ENCODE peak calls at places on chromosome 1, in five cellular contexts. B is HS-5, O is NCI-H2171, T is NCI-H1105, G is HT-29. U is an unnamed sample.

GRCh38 chr1:23611601-23612327 is 52.5 kb upstream of the ID3 start:
- DNase-seq in B (no peak), O (peak; percentile 56), T (no peak), G (no peak), U (no peak)

GRCh38 chr1:166062695-166063094 is 104.1 kb downstream of the FAM78B start:
- DNase-seq in B (no peak), O (peak; percentile 71), T (no peak), G (no peak), U (no peak)

GRCh38 chr1:68010094-68010493 is 40.3 kb downstream of the DIRAS3 start:
- DNase-seq in B (no peak), O (peak; percentile 8), T (peak; percentile 33), G (peak; percentile 32), U (no peak)

GRCh38 chr1:162381383-162381782 is at the start of gene C1orf226:
- DNase-seq in B (no peak), O (no peak), T (no peak), G (peak; percentile 94), U (no peak)

GRCh38 chr1:234072793-234073192 is 168.3 kb downstream of the SLC35F3 start:
- DNase-seq in B (no peak), O (no peak), T (no peak), G (no peak), U (no peak)

GRCh38 chr1:2259668-2260392 is 31.7 kb downstream of the SKI start:
- DNase-seq in B (no peak), O (no peak), T (no peak), G (no peak), U (no peak)

GRCh38 chr1:164683235-164683634 is 124.3 kb downstream of the PBX1 start:
- DNase-seq in B (no peak), O (no peak), T (no peak), G (peak; percentile 70), U (no peak)

GRCh38 chr1:93573940-93574469 is 107.6 kb downstream of the BCAR3 start:
- DNase-seq in B (no peak), O (no peak), T (no peak), G (no peak), U (no peak)

GRCh38 chr1:71086331-71086730 is 5.5 kb upstream of the ZRANB2 start:
- DNase-seq in B (peak; percentile 47), O (no peak), T (no peak), G (no peak), U (no peak)

GRCh38 chr1:39395357-39395831 is 96.0 kb upstream of the BMP8A start:
- DNase-seq in B (no peak), O (no peak), T (no peak), G (peak; percentile 86), U (no peak)

GRCh38 chr1:26949926-26950319 is 10.3 kb downstream of the KDF1 start:
- DNase-seq in B (no peak), O (no peak), T (no peak), G (no peak), U (no peak)

GRCh38 chr1:91282695-91283420 is 121.8 kb downstream of the HFM1 start:
- DNase-seq in B (peak; percentile 36), O (peak; percentile 17), T (peak; percentile 67), G (peak; percentile 78), U (no peak)

GRCh38 chr1:107057197-107058133 is 991 bp downstream of the PRMT6 start:
- DNase-seq in B (peak; percentile 19), O (peak; percentile 67), T (peak; percentile 78), G (peak; percentile 59), U (peak; percentile 27)

GRCh38 chr1:118862755-118863154 is 125.4 kb downstream of the TBX15 start:
- DNase-seq in B (no peak), O (no peak), T (no peak), G (peak; percentile 5), U (no peak)

GRCh38 chr1:53279556-53280160 is 41.3 kb upstream of the MAGOH start:
- DNase-seq in B (no peak), O (no peak), T (no peak), G (no peak), U (no peak)

GRCh38 chr1:81708239-81708638 is 92.5 kb upstream of the ADGRL2 start:
- DNase-seq in B (no peak), O (no peak), T (no peak), G (no peak), U (no peak)

GRCh38 chr1:205543351-205544305 is 39.2 kb downstream of the CDK18 start:
- DNase-seq in B (peak; percentile 54), O (no peak), T (peak; percentile 48), G (peak; percentile 80), U (no peak)

GRCh38 chr1:64515427-64515826 is 45.5 kb downstream of the CACHD1 start:
- DNase-seq in B (no peak), O (peak; percentile 84), T (peak; percentile 40), G (no peak), U (no peak)

GRCh38 chr1:55284856-55285255 is 69.7 kb upstream of the USP24 start:
- DNase-seq in B (peak; percentile 22), O (peak; percentile 70), T (peak; percentile 46), G (peak; percentile 52), U (no peak)

U was measured in cortex of kidney.